ENCODE peak calls at places on chromosomes 13 and 19, in eight cellular contexts. S is cardiac muscle cell, I is head of caudate nucleus, C is AG09319, D is NCI-H446, P is lower lobe of right lung, Y is T-helper 17 cell, F is body of pancreas. T is an unnamed sample.

GRCh38 chr13:98853791-98854191 is 101.3 kb upstream of the SLC15A1 start:
- DNase-seq in S (no peak), I (no peak), C (peak), D (no peak), P (no peak), Y (no peak), F (no peak), T (peak)

GRCh38 chr13:49303533-49304252 is 56.0 kb downstream of the CDADC1 start:
- DNase-seq in S (no peak), I (no peak), C (no peak), D (no peak), P (no peak), Y (no peak), F (peak), T (no peak)

GRCh38 chr19:17420267-17420924 is 549 bp downstream of the MVB12A start:
- DNase-seq in S (peak), I (no peak), C (no peak), D (peak), P (peak), Y (no peak), F (peak), T (no peak)

GRCh38 chr13:102812616-102813287 is 13.8 kb downstream of the BIVM start:
- DNase-seq in S (no peak), I (no peak), C (no peak), D (no peak), P (no peak), Y (no peak), F (no peak), T (no peak)

GRCh38 chr19:14979498-14980255 is at the start of gene SLC1A6:
- DNase-seq in S (peak), I (peak), C (no peak), D (no peak), P (no peak), Y (no peak), F (no peak), T (peak)

GRCh38 chr13:47008318-47008717 is 111.5 kb upstream of the HTR2A start:
- DNase-seq in S (no peak), I (peak), C (no peak), D (no peak), P (no peak), Y (no peak), F (no peak), T (no peak)

GRCh38 chr13:28494861-28495585 is at the start of gene FLT1:
- DNase-seq in S (peak), I (no peak), C (no peak), D (no peak), P (peak), Y (no peak), F (peak), T (peak)

GRCh38 chr19:34336781-34337271 is 28.2 kb upstream of the GPI start:
- DNase-seq in S (peak), I (no peak), C (no peak), D (peak), P (no peak), Y (peak), F (peak), T (no peak)

GRCh38 chr19:34306213-34306661 is 51.9 kb downstream of the GARRE1 start:
- DNase-seq in S (no peak), I (no peak), C (no peak), D (no peak), P (no peak), Y (no peak), F (peak), T (no peak)

GRCh38 chr19:1259873-1260748 is 9.0 kb upstream of the CIRBP start:
- DNase-seq in S (no peak), I (no peak), C (no peak), D (no peak), P (peak), Y (no peak), F (no peak), T (no peak)

GRCh38 chr13:19910336-19911072 is 47.1 kb upstream of the ZMYM5 start:
- DNase-seq in S (no peak), I (no peak), C (no peak), D (no peak), P (no peak), Y (no peak), F (no peak), T (no peak)

GRCh38 chr13:79776538-79776937 is 295.6 kb downstream of the NDFIP2 start:
- DNase-seq in S (no peak), I (no peak), C (no peak), D (no peak), P (no peak), Y (no peak), F (no peak), T (no peak)

GRCh38 chr19:7224205-7224833 is 69.9 kb downstream of the INSR start:
- DNase-seq in S (no peak), I (peak), C (no peak), D (peak), P (no peak), Y (no peak), F (peak), T (no peak)

GRCh38 chr19:11261902-11262839 is at the start of gene DOCK6:
- DNase-seq in S (peak), I (no peak), C (no peak), D (no peak), P (no peak), Y (no peak), F (peak), T (peak)